ENCODE peak calls at places on chromosomes 4 and X, in seven cellular contexts. H is SK-N-SH, E is hepatocyte, N is OCI-LY7, K is MM.1S, B is HCT116, V is neural progenitor cell. M is an unnamed sample.

GRCh38 chrX:66014560-66014959 is 25.3 kb downstream of the VSIG4 start:
- DNase-seq in H (no peak), E (no peak), N (no peak), K (no peak), B (no peak), V (no peak), M (no peak)

GRCh38 chr4:55865228-55865806 is 11.9 kb downstream of the EXOC1 start:
- DNase-seq in H (no peak), E (no peak), N (no peak), K (no peak), B (no peak), V (no peak), M (peak)

GRCh38 chr4:67714248-67714583 is 13.3 kb upstream of the UBA6 start:
- DNase-seq in H (no peak), E (peak), N (no peak), K (no peak), B (no peak), V (no peak), M (no peak)

GRCh38 chrX:82458207-82458754 is 1049.8 kb upstream of the POU3F4 start:
- DNase-seq in H (no peak), E (peak), N (no peak), K (no peak), B (no peak), V (no peak), M (no peak)

GRCh38 chr4:108010167-108010566 is 20.5 kb downstream of the HADH start:
- DNase-seq in H (no peak), E (no peak), N (no peak), K (no peak), B (no peak), V (no peak), M (peak)

GRCh38 chrX:139766545-139766983 is 58.6 kb upstream of the MCF2 start:
- DNase-seq in H (no peak), E (no peak), N (no peak), K (no peak), B (no peak), V (no peak), M (no peak)

GRCh38 chrX:6002056-6002455 is 226.6 kb downstream of the NLGN4X start:
- DNase-seq in H (no peak), E (peak), N (no peak), K (no peak), B (no peak), V (no peak), M (no peak)

GRCh38 chr4:40000711-40001110 is 23.0 kb upstream of the PDS5A start:
- DNase-seq in H (no peak), E (no peak), N (no peak), K (no peak), B (no peak), V (no peak), M (no peak)

GRCh38 chr4:10107111-10108091 is 9.2 kb downstream of the WDR1 start:
- DNase-seq in H (no peak), E (no peak), N (no peak), K (no peak), B (no peak), V (no peak), M (peak)

GRCh38 chr4:180418819-180419531 is 1824.2 kb upstream of the TENM3 start:
- DNase-seq in H (no peak), E (no peak), N (no peak), K (no peak), B (no peak), V (no peak), M (no peak)

GRCh38 chr4:145920205-145920604 is 18.4 kb downstream of the ZNF827 start:
- DNase-seq in H (no peak), E (no peak), N (no peak), K (no peak), B (no peak), V (no peak), M (no peak)

GRCh38 chr4:8409271-8410065 is 31.1 kb downstream of the ACOX3 start:
- DNase-seq in H (peak), E (no peak), N (no peak), K (no peak), B (no peak), V (no peak), M (peak)

GRCh38 chr4:173333658-173334084 is 487 bp downstream of the HMGB2 start:
- DNase-seq in H (peak), E (peak), N (peak), K (peak), B (no peak), V (peak), M (peak)

GRCh38 chrX:151396042-151396826 is 772 bp upstream of the VMA21 start:
- DNase-seq in H (peak), E (no peak), N (peak), K (peak), B (no peak), V (no peak), M (peak)

GRCh38 chr4:72320185-72320948 is 248.7 kb downstream of the ADAMTS3 start:
- DNase-seq in H (no peak), E (no peak), N (no peak), K (no peak), B (no peak), V (no peak), M (no peak)

GRCh38 chrX:71111851-71112468 is 583 bp upstream of the IL2RG start:
- DNase-seq in H (no peak), E (no peak), N (peak), K (no peak), B (no peak), V (no peak), M (no peak)

GRCh38 chrX:137568741-137569469 is 3.0 kb downstream of the ZIC3 start:
- DNase-seq in H (no peak), E (no peak), N (no peak), K (no peak), B (no peak), V (peak), M (no peak)

GRCh38 chr4:8910822-8911310 is 39.2 kb upstream of the HMX1 start:
- DNase-seq in H (no peak), E (no peak), N (no peak), K (no peak), B (no peak), V (no peak), M (no peak)

GRCh38 chr4:186698525-186698924 is 25.1 kb downstream of the FAT1 start:
- DNase-seq in H (no peak), E (no peak), N (no peak), K (no peak), B (no peak), V (no peak), M (no peak)

GRCh38 chrX:41234962-41235361 is 99.0 kb upstream of the DDX3X start:
- DNase-seq in H (no peak), E (no peak), N (no peak), K (no peak), B (no peak), V (no peak), M (no peak)

GRCh38 chr4:48223633-48224295 is 45.9 kb downstream of the TEC start:
- DNase-seq in H (no peak), E (no peak), N (no peak), K (no peak), B (peak), V (no peak), M (peak)

GRCh38 chr4:174036563-174036962 is 246.9 kb downstream of the FBXO8 start:
- DNase-seq in H (no peak), E (no peak), N (no peak), K (no peak), B (no peak), V (no peak), M (no peak)

GRCh38 chr4:168453146-168453545 is 27.1 kb downstream of the DDX60L start:
- DNase-seq in H (no peak), E (no peak), N (no peak), K (no peak), B (no peak), V (peak), M (no peak)

GRCh38 chr4:94548571-94548970 is 96.8 kb downstream of the PDLIM5 start:
- DNase-seq in H (no peak), E (peak), N (no peak), K (no peak), B (peak), V (peak), M (peak)

GRCh38 chr4:2617955-2618354 is 81.5 kb downstream of the FAM193A start:
- DNase-seq in H (no peak), E (no peak), N (no peak), K (no peak), B (no peak), V (no peak), M (no peak)

GRCh38 chr4:25814323-25814722 is 48.5 kb downstream of the SEL1L3 start:
- DNase-seq in H (no peak), E (no peak), N (no peak), K (no peak), B (no peak), V (no peak), M (peak)

GRCh38 chr4:20254517-20255250 is 3.0 kb downstream of the SLIT2 start:
- DNase-seq in H (peak), E (peak), N (no peak), K (no peak), B (no peak), V (peak), M (no peak)

GRCh38 chr4:78923459-78924312 is 15.6 kb downstream of the PAQR3 start:
- DNase-seq in H (no peak), E (peak), N (peak), K (no peak), B (no peak), V (no peak), M (no peak)
- TF ChIP-seq EZH2phosphoT487 in H (no peak), E (no peak), N (no peak), K (no peak), B (no peak), V (no peak), M (no peak)

GRCh38 chrX:120309873-120310730 is 1.2 kb downstream of the TMEM255A start:
- DNase-seq in H (peak), E (peak), N (no peak), K (peak), B (no peak), V (peak), M (peak)

GRCh38 chrX:120308959-120309872 is 2.0 kb downstream of the TMEM255A start:
- DNase-seq in H (peak), E (peak), N (peak), K (peak), B (peak), V (peak), M (peak)

GRCh38 chrX:120310861-120311631 is at the start of gene TMEM255A:
- DNase-seq in H (peak), E (peak), N (no peak), K (peak), B (no peak), V (peak), M (no peak)

GRCh38 chrX:120308558-120308957 is 2.7 kb downstream of the TMEM255A start:
- DNase-seq in H (no peak), E (peak), N (no peak), K (no peak), B (no peak), V (peak), M (no peak)

GRCh38 chrX:120311632-120312000 is 355 bp upstream of the TMEM255A start:
- DNase-seq in H (no peak), E (no peak), N (no peak), K (no peak), B (no peak), V (no peak), M (no peak)
- TF ChIP-seq CTCF in H (no peak), E (no peak), N (no peak), K (no peak), B (no peak), V (no peak), M (no peak)

GRCh38 chr4:38231626-38232025 is 271.4 kb downstream of the PTTG2 start:
- DNase-seq in H (no peak), E (peak), N (no peak), K (no peak), B (no peak), V (no peak), M (no peak)
- TF ChIP-seq EZH2phosphoT487 in H (no peak), E (no peak), N (no peak), K (no peak), B (no peak), V (no peak), M (no peak)

GRCh38 chrX:7085879-7086278 is 61.6 kb upstream of the STS start:
- DNase-seq in H (no peak), E (no peak), N (no peak), K (no peak), B (no peak), V (no peak), M (no peak)

GRCh38 chrX:7090506-7091095 is 56.9 kb upstream of the STS start:
- DNase-seq in H (no peak), E (peak), N (no peak), K (no peak), B (no peak), V (no peak), M (no peak)

GRCh38 chrX:7091923-7092322 is 55.6 kb upstream of the STS start:
- DNase-seq in H (no peak), E (no peak), N (no peak), K (no peak), B (no peak), V (no peak), M (no peak)

GRCh38 chrX:7086384-7086783 is 61.1 kb upstream of the STS start:
- DNase-seq in H (no peak), E (no peak), N (no peak), K (no peak), B (no peak), V (no peak), M (no peak)

GRCh38 chrX:7088968-7089615 is 58.4 kb upstream of the STS start:
- DNase-seq in H (no peak), E (peak), N (peak), K (peak), B (no peak), V (peak), M (peak)
- TF ChIP-seq CTCF in H (peak), E (peak), N (peak), K (peak), B (no peak), V (peak), M (peak)

DNA sequence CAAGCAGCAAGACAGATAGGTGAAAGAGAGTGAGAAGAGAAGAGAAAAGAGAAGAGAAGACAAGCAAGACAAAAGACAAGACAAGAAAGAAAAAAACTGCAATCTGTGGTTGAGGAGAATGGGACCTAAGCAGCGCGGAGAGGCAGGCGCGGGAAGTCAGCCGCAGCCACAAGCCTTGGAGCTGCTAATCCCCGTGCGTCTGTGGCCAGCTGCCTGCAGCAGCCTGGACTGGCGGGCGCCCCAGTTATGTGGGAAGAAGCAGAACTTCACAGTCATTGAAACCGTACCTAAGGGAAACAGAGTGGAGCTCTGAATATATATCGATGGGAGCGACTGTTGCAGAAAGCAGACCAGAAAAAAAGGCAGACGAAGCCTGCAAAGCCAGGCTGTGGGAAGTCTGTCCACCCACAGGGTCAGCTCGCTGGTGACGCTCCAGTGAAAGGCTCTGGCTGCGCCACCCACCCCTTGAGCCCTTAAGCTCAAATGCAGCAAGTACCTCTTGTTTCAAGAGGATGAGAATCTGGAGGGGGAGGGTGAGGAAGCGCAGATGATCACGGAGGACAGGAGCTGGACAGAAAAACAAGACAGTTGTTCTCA is 24.8 kb downstream of the KCNE5 start:
- DNase-seq in H (peak), E (peak), N (no peak), K (no peak), B (no peak), V (peak), M (no peak)
- TF ChIP-seq EZH2phosphoT487 in H (no peak), E (no peak), N (no peak), K (no peak), B (no peak), V (no peak), M (no peak)

GRCh38 chrX:13252726-13253125 is 67.1 kb downstream of the ATXN3L start:
- DNase-seq in H (no peak), E (no peak), N (no peak), K (no peak), B (no peak), V (no peak), M (no peak)
- TF ChIP-seq CTCF in H (no peak), E (no peak), N (no peak), K (no peak), B (no peak), V (no peak), M (no peak)

GRCh38 chrX:47697171-47697570 is 38.2 kb upstream of the UXT start:
- DNase-seq in H (no peak), E (peak), N (no peak), K (no peak), B (no peak), V (no peak), M (peak)
- TF ChIP-seq EZH2phosphoT487 in H (no peak), E (no peak), N (no peak), K (no peak), B (no peak), V (no peak), M (no peak)

M was measured in PC-3.